ENCODE peak calls at places on chromosomes 11 and 22, in ten cellular contexts. One of them, this sample, is unnamed.

GRCh38 chr11:73468590-73469161 is 92.5 kb downstream of the RELT start:
- DNase-seq in naive thymus-derived CD4-positive, alpha-beta T cell: no peak
- DNase-seq in caudate nucleus: no peak
- DNase-seq in ovary: no peak
- DNase-seq in RWPE1: no peak
- DNase-seq in esophagus squamous epithelium: no peak
- DNase-seq in A549: no peak
- DNase-seq in sigmoid colon: no peak
- DNase-seq in transverse colon: no peak
- DNase-seq in cardiac muscle cell: no peak
- DNase-seq in this sample: no peak

GRCh38 chr22:19129871-19130270 is 1.2 kb upstream of the TSSK2 start:
- DNase-seq in esophagus squamous epithelium: no peak
- DNase-seq in sigmoid colon: no peak
- DNase-seq in RWPE1: peak
- DNase-seq in transverse colon: no peak
- DNase-seq in A549: no peak
- DNase-seq in naive thymus-derived CD4-positive, alpha-beta T cell: no peak
- DNase-seq in ovary: no peak
- DNase-seq in cardiac muscle cell: no peak
- DNase-seq in caudate nucleus: no peak
- DNase-seq in this sample: no peak

GRCh38 chr11:76824980-76825725 is 35.6 kb upstream of the ACER3 start:
- DNase-seq in RWPE1: peak
- DNase-seq in ovary: no peak
- DNase-seq in transverse colon: no peak
- DNase-seq in caudate nucleus: no peak
- DNase-seq in naive thymus-derived CD4-positive, alpha-beta T cell: no peak
- DNase-seq in esophagus squamous epithelium: no peak
- DNase-seq in A549: no peak
- DNase-seq in sigmoid colon: no peak
- DNase-seq in cardiac muscle cell: no peak
- DNase-seq in this sample: peak

GRCh38 chr22:43293661-43294392 is 49.3 kb downstream of the SCUBE1 start:
- DNase-seq in RWPE1: no peak
- DNase-seq in ovary: peak
- DNase-seq in A549: peak
- DNase-seq in naive thymus-derived CD4-positive, alpha-beta T cell: no peak
- DNase-seq in transverse colon: peak
- DNase-seq in cardiac muscle cell: peak
- DNase-seq in sigmoid colon: peak
- DNase-seq in caudate nucleus: no peak
- DNase-seq in esophagus squamous epithelium: no peak
- DNase-seq in this sample: peak

GRCh38 chr11:106021181-106021966 is 666 bp downstream of the MSANTD4 start:
- DNase-seq in A549: no peak
- DNase-seq in transverse colon: no peak
- DNase-seq in naive thymus-derived CD4-positive, alpha-beta T cell: no peak
- DNase-seq in sigmoid colon: no peak
- DNase-seq in cardiac muscle cell: peak
- DNase-seq in RWPE1: peak
- DNase-seq in esophagus squamous epithelium: no peak
- DNase-seq in caudate nucleus: no peak
- DNase-seq in ovary: no peak
- DNase-seq in this sample: no peak

GRCh38 chr11:130623909-130624668 is 175.6 kb downstream of the ADAMTS15 start:
- DNase-seq in naive thymus-derived CD4-positive, alpha-beta T cell: no peak
- DNase-seq in transverse colon: no peak
- DNase-seq in caudate nucleus: no peak
- DNase-seq in ovary: no peak
- DNase-seq in RWPE1: no peak
- DNase-seq in A549: no peak
- DNase-seq in cardiac muscle cell: no peak
- DNase-seq in esophagus squamous epithelium: no peak
- DNase-seq in sigmoid colon: no peak
- DNase-seq in this sample: no peak

GRCh38 chr11:46382644-46383403 is 1.4 kb downstream of the MDK start:
- DNase-seq in caudate nucleus: no peak
- DNase-seq in esophagus squamous epithelium: no peak
- DNase-seq in transverse colon: no peak
- DNase-seq in cardiac muscle cell: peak
- DNase-seq in ovary: no peak
- DNase-seq in naive thymus-derived CD4-positive, alpha-beta T cell: no peak
- DNase-seq in sigmoid colon: peak
- DNase-seq in A549: peak
- DNase-seq in RWPE1: no peak
- DNase-seq in this sample: no peak

GRCh38 chr11:102810943-102811528 is 13.1 kb upstream of the MMP1 start:
- DNase-seq in naive thymus-derived CD4-positive, alpha-beta T cell: no peak
- DNase-seq in sigmoid colon: no peak
- DNase-seq in transverse colon: no peak
- DNase-seq in ovary: no peak
- DNase-seq in RWPE1: no peak
- DNase-seq in caudate nucleus: no peak
- DNase-seq in esophagus squamous epithelium: no peak
- DNase-seq in cardiac muscle cell: peak
- DNase-seq in A549: peak
- DNase-seq in this sample: no peak

GRCh38 chr11:12113294-12113693 is 2.9 kb downstream of the MICAL2 start:
- DNase-seq in ovary: no peak
- DNase-seq in sigmoid colon: no peak
- DNase-seq in transverse colon: no peak
- DNase-seq in A549: no peak
- DNase-seq in caudate nucleus: no peak
- DNase-seq in naive thymus-derived CD4-positive, alpha-beta T cell: no peak
- DNase-seq in cardiac muscle cell: peak
- DNase-seq in RWPE1: no peak
- DNase-seq in esophagus squamous epithelium: no peak
- DNase-seq in this sample: no peak

GRCh38 chr11:126329644-126330200 is 25.8 kb upstream of the ST3GAL4 start:
- DNase-seq in esophagus squamous epithelium: no peak
- DNase-seq in naive thymus-derived CD4-positive, alpha-beta T cell: no peak
- DNase-seq in transverse colon: no peak
- DNase-seq in A549: no peak
- DNase-seq in ovary: no peak
- DNase-seq in caudate nucleus: no peak
- DNase-seq in sigmoid colon: no peak
- DNase-seq in RWPE1: no peak
- DNase-seq in cardiac muscle cell: no peak
- DNase-seq in this sample: no peak

GRCh38 chr11:131600591-131600990 is 230.2 kb downstream of the NTM start:
- DNase-seq in ovary: no peak
- DNase-seq in RWPE1: no peak
- DNase-seq in sigmoid colon: no peak
- DNase-seq in caudate nucleus: no peak
- DNase-seq in esophagus squamous epithelium: no peak
- DNase-seq in cardiac muscle cell: no peak
- DNase-seq in transverse colon: no peak
- DNase-seq in A549: no peak
- DNase-seq in naive thymus-derived CD4-positive, alpha-beta T cell: no peak
- DNase-seq in this sample: no peak

GRCh38 chr11:17406082-17406817 is 17.8 kb upstream of the KCNJ11 start:
- DNase-seq in transverse colon: no peak
- DNase-seq in naive thymus-derived CD4-positive, alpha-beta T cell: no peak
- DNase-seq in sigmoid colon: no peak
- DNase-seq in esophagus squamous epithelium: no peak
- DNase-seq in RWPE1: no peak
- DNase-seq in caudate nucleus: no peak
- DNase-seq in cardiac muscle cell: no peak
- DNase-seq in ovary: no peak
- DNase-seq in A549: no peak
- DNase-seq in this sample: no peak
- H3K27ac ChIP-seq in transverse colon: peak
- H3K27ac ChIP-seq in naive thymus-derived CD4-positive, alpha-beta T cell: no peak
- H3K27ac ChIP-seq in sigmoid colon: no peak
- H3K27ac ChIP-seq in esophagus squamous epithelium: no peak
- H3K27ac ChIP-seq in RWPE1: no peak
- H3K27ac ChIP-seq in caudate nucleus: peak
- H3K27ac ChIP-seq in cardiac muscle cell: peak
- H3K27ac ChIP-seq in ovary: no peak
- H3K27ac ChIP-seq in A549: peak
- H3K27ac ChIP-seq in this sample: no peak

GRCh38 chr11:110801328-110801727 is 89.1 kb upstream of the ARHGAP20 start:
- DNase-seq in cardiac muscle cell: no peak
- DNase-seq in sigmoid colon: no peak
- DNase-seq in ovary: no peak
- DNase-seq in transverse colon: peak
- DNase-seq in A549: no peak
- DNase-seq in naive thymus-derived CD4-positive, alpha-beta T cell: no peak
- DNase-seq in caudate nucleus: no peak
- DNase-seq in esophagus squamous epithelium: no peak
- DNase-seq in RWPE1: no peak
- DNase-seq in this sample: no peak

GRCh38 chr11:110793556-110793955 is 81.3 kb upstream of the ARHGAP20 start:
- DNase-seq in A549: no peak
- DNase-seq in esophagus squamous epithelium: no peak
- DNase-seq in ovary: no peak
- DNase-seq in RWPE1: no peak
- DNase-seq in sigmoid colon: no peak
- DNase-seq in caudate nucleus: no peak
- DNase-seq in naive thymus-derived CD4-positive, alpha-beta T cell: no peak
- DNase-seq in transverse colon: no peak
- DNase-seq in cardiac muscle cell: no peak
- DNase-seq in this sample: no peak

GRCh38 chr11:110795124-110795624 is 82.9 kb upstream of the ARHGAP20 start:
- DNase-seq in A549: no peak
- DNase-seq in RWPE1: no peak
- DNase-seq in sigmoid colon: no peak
- DNase-seq in naive thymus-derived CD4-positive, alpha-beta T cell: no peak
- DNase-seq in esophagus squamous epithelium: no peak
- DNase-seq in ovary: no peak
- DNase-seq in transverse colon: no peak
- DNase-seq in caudate nucleus: no peak
- DNase-seq in cardiac muscle cell: no peak
- DNase-seq in this sample: no peak

GRCh38 chr11:110797453-110797852 is 85.2 kb upstream of the ARHGAP20 start:
- DNase-seq in sigmoid colon: no peak
- DNase-seq in transverse colon: peak
- DNase-seq in cardiac muscle cell: no peak
- DNase-seq in esophagus squamous epithelium: no peak
- DNase-seq in A549: no peak
- DNase-seq in RWPE1: no peak
- DNase-seq in ovary: no peak
- DNase-seq in caudate nucleus: no peak
- DNase-seq in naive thymus-derived CD4-positive, alpha-beta T cell: no peak
- DNase-seq in this sample: peak

DNA sequence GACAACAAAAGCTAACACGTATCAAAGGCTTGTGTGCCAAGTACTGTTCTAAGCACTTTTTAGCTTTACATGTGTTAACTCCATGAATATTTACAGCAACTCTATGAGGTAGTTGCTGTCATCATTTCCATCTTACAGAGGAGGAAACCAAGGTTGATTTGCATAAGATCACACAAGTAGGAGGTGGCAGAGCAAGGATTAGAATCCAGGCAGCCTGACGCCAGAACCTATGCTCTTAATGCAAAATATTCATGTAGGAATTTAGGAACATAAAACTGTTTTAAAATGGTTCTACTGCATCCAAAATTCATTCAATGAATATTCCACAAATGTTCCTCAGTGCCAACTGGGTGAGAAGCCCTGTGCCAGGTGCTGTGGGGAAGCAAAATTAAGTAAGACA is 86.0 kb upstream of the ARHGAP20 start:
- DNase-seq in esophagus squamous epithelium: no peak
- DNase-seq in A549: no peak
- DNase-seq in caudate nucleus: no peak
- DNase-seq in transverse colon: no peak
- DNase-seq in RWPE1: no peak
- DNase-seq in naive thymus-derived CD4-positive, alpha-beta T cell: no peak
- DNase-seq in sigmoid colon: no peak
- DNase-seq in ovary: no peak
- DNase-seq in cardiac muscle cell: no peak
- DNase-seq in this sample: no peak
- H3K27ac ChIP-seq in esophagus squamous epithelium: no peak
- H3K27ac ChIP-seq in A549: no peak
- H3K27ac ChIP-seq in caudate nucleus: no peak
- H3K27ac ChIP-seq in transverse colon: no peak
- H3K27ac ChIP-seq in RWPE1: no peak
- H3K27ac ChIP-seq in naive thymus-derived CD4-positive, alpha-beta T cell: no peak
- H3K27ac ChIP-seq in sigmoid colon: no peak
- H3K27ac ChIP-seq in ovary: no peak
- H3K27ac ChIP-seq in cardiac muscle cell: no peak
- H3K27ac ChIP-seq in this sample: no peak

GRCh38 chr11:15695096-15695721 is 580.5 kb downstream of the INSC start:
- DNase-seq in cardiac muscle cell: no peak
- DNase-seq in caudate nucleus: no peak
- DNase-seq in transverse colon: no peak
- DNase-seq in RWPE1: no peak
- DNase-seq in A549: no peak
- DNase-seq in esophagus squamous epithelium: no peak
- DNase-seq in sigmoid colon: no peak
- DNase-seq in ovary: no peak
- DNase-seq in naive thymus-derived CD4-positive, alpha-beta T cell: no peak
- DNase-seq in this sample: no peak
- H3K27ac ChIP-seq in cardiac muscle cell: no peak
- H3K27ac ChIP-seq in caudate nucleus: no peak
- H3K27ac ChIP-seq in transverse colon: no peak
- H3K27ac ChIP-seq in RWPE1: no peak
- H3K27ac ChIP-seq in A549: no peak
- H3K27ac ChIP-seq in esophagus squamous epithelium: no peak
- H3K27ac ChIP-seq in sigmoid colon: no peak
- H3K27ac ChIP-seq in ovary: no peak
- H3K27ac ChIP-seq in naive thymus-derived CD4-positive, alpha-beta T cell: no peak
- H3K27ac ChIP-seq in this sample: no peak

GRCh38 chr22:23583836-23584235 is 3.7 kb upstream of the IGLL1 start:
- DNase-seq in caudate nucleus: no peak
- DNase-seq in RWPE1: no peak
- DNase-seq in A549: no peak
- DNase-seq in transverse colon: no peak
- DNase-seq in naive thymus-derived CD4-positive, alpha-beta T cell: no peak
- DNase-seq in sigmoid colon: no peak
- DNase-seq in esophagus squamous epithelium: no peak
- DNase-seq in cardiac muscle cell: no peak
- DNase-seq in ovary: no peak
- DNase-seq in this sample: no peak
- H3K27ac ChIP-seq in caudate nucleus: no peak
- H3K27ac ChIP-seq in RWPE1: no peak
- H3K27ac ChIP-seq in A549: no peak
- H3K27ac ChIP-seq in transverse colon: no peak
- H3K27ac ChIP-seq in naive thymus-derived CD4-positive, alpha-beta T cell: no peak
- H3K27ac ChIP-seq in sigmoid colon: no peak
- H3K27ac ChIP-seq in esophagus squamous epithelium: no peak
- H3K27ac ChIP-seq in cardiac muscle cell: no peak
- H3K27ac ChIP-seq in ovary: no peak
- H3K27ac ChIP-seq in this sample: no peak